ENCODE peak calls at places on chromosomes 6 and 20, in six cellular contexts. F is esophagus muscularis mucosa, K is uterus, I is ovary, J is vagina, M is stomach. W is an unnamed sample.
A peak's percentile ranks its signal among the peaks of the same experiment; 100 is the strongest.

GRCh38 chr6:142376115-142376514 is 74.3 kb downstream of the ADGRG6 start:
- DNase-seq in F (no peak), J (no peak), I (no peak), M (no peak), K (no peak), W (no peak)

GRCh38 chr6:150661608-150662007 is 61.9 kb downstream of the PLEKHG1 start:
- DNase-seq in K (no peak), F (no peak), J (no peak), I (no peak), M (no peak), W (no peak)

GRCh38 chr6:9064156-9064555 is 628.8 kb upstream of the SLC35B3 start:
- DNase-seq in F (no peak), K (no peak), I (no peak), M (no peak), J (no peak), W (no peak)

GRCh38 chr6:148629197-148629909 is 117.5 kb upstream of the UST start:
- DNase-seq in F (no peak), M (no peak), K (peak; percentile 20), J (no peak), I (peak; percentile 24), W (no peak)

GRCh38 chr20:34155864-34156263 is 43.8 kb upstream of the EIF2S2 start:
- DNase-seq in F (no peak), K (no peak), I (no peak), J (no peak), M (no peak), W (no peak)

GRCh38 chr6:161169060-161169459 is 104.8 kb downstream of the AGPAT4 start:
- DNase-seq in M (no peak), I (no peak), F (no peak), K (no peak), J (no peak), W (no peak)

GRCh38 chr6:11804135-11804534 is 25.5 kb upstream of the ADTRP start:
- DNase-seq in I (no peak), J (no peak), M (no peak), F (peak; percentile 26), K (no peak), W (no peak)

GRCh38 chr6:26045939-26046368 is 41.3 kb upstream of the HFE start:
- DNase-seq in J (no peak), K (no peak), I (no peak), M (no peak), F (no peak), W (no peak)

GRCh38 chr20:47887477-47888080 is 102.3 kb upstream of the SULF2 start:
- DNase-seq in J (no peak), K (no peak), F (no peak), I (no peak), M (no peak), W (no peak)

GRCh38 chr6:152897807-152898399 is 84.9 kb downstream of the FBXO5 start:
- DNase-seq in J (no peak), M (peak; percentile 63), F (no peak), I (peak; percentile 10), K (peak; percentile 23), W (peak; percentile 76)

GRCh38 chr6:40164345-40164755 is 230.1 kb upstream of the MOCS1 start:
- DNase-seq in F (no peak), M (no peak), J (no peak), I (no peak), K (peak; percentile 13), W (no peak)

GRCh38 chr6:116447496-116448011 is 13.6 kb upstream of the CALHM6 start:
- DNase-seq in K (no peak), F (no peak), J (no peak), M (no peak), I (no peak), W (no peak)

GRCh38 chr6:134816780-134817179 is 133.1 kb downstream of the ALDH8A1 start:
- DNase-seq in M (no peak), K (no peak), J (no peak), F (no peak), I (no peak), W (no peak)

GRCh38 chr20:46520976-46521579 is 7.7 kb upstream of the ZNF334 start:
- DNase-seq in M (peak; percentile 67), F (no peak), J (no peak), I (no peak), K (no peak), W (peak; percentile 51)

GRCh38 chr20:50346372-50347347 is 156.0 kb downstream of the CEBPB start:
- DNase-seq in F (peak; percentile 97), I (peak; percentile 79), M (peak; percentile 84), K (peak; percentile 88), J (no peak), W (peak; percentile 82)

GRCh38 chr6:56223995-56224394 is 23.4 kb downstream of the COL21A1 start:
- DNase-seq in F (no peak), K (peak; percentile 38), I (no peak), J (no peak), M (no peak), W (no peak)

GRCh38 chr20:50245561-50246366 is 55.1 kb downstream of the CEBPB start:
- DNase-seq in I (no peak), F (no peak), M (no peak), K (no peak), J (no peak), W (no peak)

GRCh38 chr6:43639984-43640800 is 4.6 kb downstream of the MAD2L1BP start:
- DNase-seq in F (no peak), M (no peak), I (no peak), K (no peak), J (no peak), W (no peak)

GRCh38 chr6:20404641-20405032 is 3.0 kb downstream of the E2F3 start:
- DNase-seq in I (no peak), J (no peak), K (peak; percentile 24), F (no peak), M (no peak), W (no peak)

GRCh38 chr6:6635869-6636268 is 47.3 kb downstream of the LY86 start:
- DNase-seq in K (no peak), F (no peak), J (no peak), M (no peak), I (no peak), W (no peak)

GRCh38 chr6:2257358-2257757 is 12.0 kb upstream of the GMDS start:
- DNase-seq in K (no peak), F (peak; percentile 55), M (peak; percentile 69), I (no peak), J (no peak), W (no peak)

GRCh38 chr6:2258112-2258511 is 12.7 kb upstream of the GMDS start:
- DNase-seq in M (no peak), I (no peak), F (peak; percentile 47), K (no peak), J (no peak), W (no peak)

GRCh38 chr6:2259574-2259973 is 14.2 kb upstream of the GMDS start:
- DNase-seq in F (no peak), K (no peak), I (no peak), M (no peak), J (no peak), W (no peak)

GRCh38 chr6:2254747-2255146 is 9.3 kb upstream of the GMDS start:
- DNase-seq in M (no peak), I (no peak), K (no peak), J (no peak), F (peak; percentile 8), W (no peak)

DNA sequence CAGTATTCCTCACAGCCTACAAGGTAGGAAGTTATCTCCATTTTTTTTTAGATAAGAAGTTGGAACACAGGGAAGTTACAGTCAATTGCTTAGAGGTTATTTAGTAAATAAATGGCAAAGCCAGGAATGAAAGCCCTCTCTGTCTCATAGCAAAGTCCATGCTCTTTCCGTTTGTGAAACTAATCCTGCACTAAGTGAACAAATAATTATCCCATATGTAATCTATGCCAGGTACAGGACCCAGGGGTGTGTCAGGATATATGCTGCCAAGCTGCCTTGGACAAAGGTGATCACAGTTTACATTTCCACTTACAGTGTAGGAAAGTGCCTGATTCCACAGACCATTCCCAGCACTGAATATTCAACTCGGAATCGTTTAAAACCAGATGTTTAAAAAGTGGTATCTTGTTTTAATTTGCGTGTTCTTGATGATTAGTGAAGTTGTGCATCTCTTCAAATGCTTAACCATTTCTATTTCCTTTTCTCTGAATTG is 13.6 kb upstream of the GMDS start:
- DNase-seq in J (no peak), M (peak; percentile 65), I (no peak), K (no peak), F (peak; percentile 31), W (no peak)
- H3K27me3 ChIP-seq in J (no peaks in the 10 kb centered on the region), M (no peaks in the 10 kb centered on the region), I (no peaks in the 10 kb centered on the region), K (no peaks in the 10 kb centered on the region), F (no peaks in the 10 kb centered on the region), W (no peaks in the 10 kb centered on the region)

DNA sequence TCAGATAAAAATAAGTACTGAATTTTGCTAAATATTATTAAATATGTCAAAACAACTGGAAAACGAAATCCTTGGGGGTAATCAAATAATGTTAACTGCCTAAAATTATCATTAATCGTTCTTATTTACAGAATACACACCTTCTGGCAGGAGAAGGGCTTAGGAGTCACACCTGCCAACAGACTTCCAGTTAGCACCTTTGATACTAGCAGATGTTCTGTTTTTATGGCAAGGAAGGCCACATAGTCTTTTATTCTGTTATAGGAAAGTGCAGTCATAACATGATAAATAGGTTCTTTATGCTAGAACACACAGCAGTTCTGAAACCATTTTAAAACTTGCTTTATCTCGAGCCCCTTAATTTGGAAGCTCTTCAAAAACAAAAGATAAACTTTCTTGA is 464.1 kb downstream of the UTRN start:
- DNase-seq in I (no peak), M (no peak), J (no peak), F (no peak), K (no peak), W (no peak)
- TF ChIP-seq POLR2A in I (no peak), M (no peak), J (no peak), F (no peak), K (no peak), W (no peak)

DNA sequence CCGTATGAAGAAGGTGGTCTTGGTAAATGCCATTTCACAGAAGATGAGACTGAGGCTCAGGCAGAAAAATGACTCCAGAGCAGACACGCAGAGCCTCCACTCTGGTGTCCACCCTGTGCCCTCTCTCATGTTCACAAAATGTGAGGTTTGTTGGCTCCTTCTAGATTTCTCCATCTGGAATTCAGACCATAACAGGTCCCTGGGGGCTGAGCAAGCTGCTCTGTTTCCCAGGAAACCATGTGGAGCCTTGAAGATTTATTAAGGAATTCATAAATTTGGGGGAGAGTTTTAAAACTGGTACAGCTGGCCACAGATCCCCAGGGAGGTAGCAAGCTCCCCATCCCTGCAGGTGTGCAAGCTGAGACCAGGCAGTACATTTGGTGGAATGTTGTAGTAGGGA is 38.8 kb upstream of the SIRPA start:
- DNase-seq in I (no peak), F (no peak), K (no peak), M (no peak), J (no peak), W (no peak)
- H3K27me3 ChIP-seq in I (no peaks in the 10 kb centered on the region), F (no peaks in the 10 kb centered on the region), K (no peaks in the 10 kb centered on the region), M (no peaks in the 10 kb centered on the region), J (no peaks in the 10 kb centered on the region), W (no peaks in the 10 kb centered on the region)

GRCh38 chr6:28888097-28888496 is 35.7 kb downstream of the TRIM27 start:
- DNase-seq in K (no peak), F (no peak), I (no peak), M (no peak), J (no peak), W (no peak)

GRCh38 chr6:28885149-28885738 is 38.5 kb downstream of the TRIM27 start:
- DNase-seq in K (no peak), I (no peak), M (no peak), F (no peak), J (no peak), W (no peak)

GRCh38 chr6:28880894-28881780 is 42.6 kb downstream of the TRIM27 start:
- DNase-seq in F (no peak), J (no peak), M (peak; percentile 61), K (peak; percentile 81), I (peak; percentile 77), W (no peak)

GRCh38 chr6:28880519-28880893 is 43.3 kb downstream of the TRIM27 start:
- DNase-seq in K (no peak), F (no peak), I (no peak), J (no peak), M (no peak), W (no peak)

GRCh38 chr6:28884423-28885148 is 39.2 kb downstream of the TRIM27 start:
- DNase-seq in K (no peak), M (no peak), J (no peak), F (no peak), I (no peak), W (no peak)
- TF ChIP-seq POLR2A in K (no peak), M (no peak), J (no peak), F (no peak), I (no peak), W (no peak)